ENCODE peak calls at places on chromosomes 5 and 9, in ten cellular contexts. M, N, K, U, T, X, J, V, C and G are unnamed samples.

GRCh38 chr9:1929722-1930621 is 85.2 kb upstream of the SMARCA2 start:
- DNase-seq in C (no peak), M (no peak), U (no peak), K (no peak), T (no peak), J (no peak), X (no peak), V (no peak), N (peak), G (no peak)

GRCh38 chr5:73229271-73229670 is 56.3 kb downstream of the TMEM174 start:
- DNase-seq in V (peak), U (no peak), C (no peak), N (no peak), J (no peak), X (no peak), K (no peak), M (no peak), T (no peak), G (no peak)

GRCh38 chr9:84897362-84898094 is 228.0 kb downstream of the NTRK2 start:
- DNase-seq in V (no peak), X (no peak), M (no peak), T (no peak), C (no peak), J (no peak), N (no peak), K (no peak), U (no peak), G (no peak)

GRCh38 chr5:88145603-88146467 is 122.8 kb downstream of the TMEM161B start:
- DNase-seq in U (no peak), N (no peak), M (no peak), C (no peak), T (no peak), K (no peak), V (no peak), J (no peak), X (no peak), G (no peak)

GRCh38 chr5:74977475-74977874 is 74.9 kb downstream of the GCNT4 start:
- DNase-seq in J (no peak), C (no peak), U (no peak), X (no peak), V (no peak), M (no peak), K (no peak), N (no peak), T (no peak), G (no peak)

GRCh38 chr5:116229131-116229530 is 144.3 kb downstream of the COMMD10 start:
- DNase-seq in T (no peak), V (no peak), C (no peak), X (no peak), K (no peak), N (no peak), J (no peak), M (no peak), U (no peak), G (no peak)

GRCh38 chr5:52783226-52783959 is 4.3 kb upstream of the ITGA1 start:
- DNase-seq in V (no peak), M (peak), C (no peak), U (no peak), K (no peak), N (no peak), J (no peak), X (peak), T (no peak), G (no peak)

GRCh38 chr5:134647750-134648424 is 698 bp upstream of the SEC24A start:
- DNase-seq in N (peak), C (peak), X (no peak), M (peak), U (peak), J (peak), K (no peak), V (peak), T (no peak), G (peak)

GRCh38 chr5:43401827-43402226 is 10.4 kb downstream of the CCL28 start:
- DNase-seq in N (no peak), C (no peak), V (no peak), M (no peak), X (peak), U (no peak), T (peak), J (no peak), K (no peak), G (no peak)

GRCh38 chr9:34267660-34268059 is 61.4 kb downstream of the KIF24 start:
- DNase-seq in N (no peak), T (no peak), C (no peak), M (no peak), U (no peak), J (no peak), X (no peak), K (no peak), V (no peak), G (no peak)

GRCh38 chr5:126846756-126847155 is 69.8 kb downstream of the LMNB1 start:
- DNase-seq in M (no peak), X (no peak), V (no peak), C (no peak), J (no peak), K (no peak), T (peak), N (no peak), U (no peak), G (no peak)

GRCh38 chr9:16901589-16901988 is 31.1 kb upstream of the BNC2 start:
- DNase-seq in M (peak), X (no peak), N (no peak), U (no peak), J (no peak), T (no peak), K (no peak), V (no peak), C (no peak), G (no peak)

GRCh38 chr5:59766394-59766793 is 127.1 kb downstream of the PDE4D start:
- DNase-seq in J (no peak), N (no peak), T (no peak), U (no peak), C (no peak), K (no peak), V (no peak), X (no peak), M (no peak), G (no peak)

GRCh38 chr9:7033611-7034010 is 275.8 kb downstream of the KDM4C start:
- DNase-seq in N (no peak), C (no peak), X (no peak), U (no peak), V (no peak), K (no peak), M (no peak), T (no peak), J (no peak), G (no peak)

GRCh38 chr5:140364472-140364765 is 4.4 kb downstream of the SLC4A9 start:
- DNase-seq in J (no peak), V (no peak), C (no peak), X (no peak), N (no peak), M (no peak), K (no peak), T (no peak), U (no peak), G (no peak)

GRCh38 chr9:136578915-136579637 is 33.2 kb upstream of the NOTCH1 start:
- DNase-seq in K (no peak), J (no peak), C (no peak), U (no peak), M (no peak), V (no peak), T (no peak), X (no peak), N (no peak), G (no peak)

GRCh38 chr9:91433180-91433579 is 9.5 kb upstream of the NFIL3 start:
- DNase-seq in J (no peak), M (peak), V (peak), U (no peak), N (no peak), K (no peak), C (peak), X (no peak), T (no peak), G (peak)

GRCh38 chr9:94014066-94014654 is 59.0 kb upstream of the BARX1 start:
- DNase-seq in N (no peak), M (no peak), J (no peak), V (no peak), K (no peak), X (peak), C (no peak), T (no peak), U (no peak), G (no peak)

GRCh38 chr5:128763324-128763723 is 202.0 kb upstream of the SLC27A6 start:
- DNase-seq in T (no peak), X (no peak), M (no peak), V (no peak), C (no peak), N (no peak), U (no peak), K (no peak), J (no peak), G (no peak)

GRCh38 chr5:141182248-141182647 is at the start of gene PCDHB16:
- DNase-seq in M (no peak), T (peak), C (no peak), U (no peak), V (no peak), J (no peak), K (no peak), N (no peak), X (no peak), G (no peak)